ENCODE peak calls at places on chromosomes 11 and 22, in ten cellular contexts. D is EL; A is H54; U is kidney; E is fibroblast of the aortic adventitia; S is activated CD8-positive, alpha-beta memory T cell treated with anti-CD3 and anti-CD28 coated beads for 48 hours; Z is amygdala; Y is pancreas; W is foreskin keratinocyte; V is effector CD4-positive, alpha-beta T cell. O is an unnamed sample.

GRCh38 chr11:78149646-78150045 is 10.2 kb upstream of the ALG8 start:
- DNase-seq in V (no peak), D (peak), Y (no peak), W (no peak), U (no peak), A (no peak), Z (no peak), S (no peak), E (peak), O (peak)

GRCh38 chr22:47373648-47374272 is 611.3 kb downstream of the TBC1D22A start:
- DNase-seq in V (no peak), W (no peak), D (no peak), S (no peak), Y (no peak), Z (no peak), U (no peak), E (no peak), A (no peak), O (no peak)

GRCh38 chr11:73399159-73400090 is 23.2 kb downstream of the RELT start:
- DNase-seq in Y (no peak), V (no peak), U (no peak), D (no peak), S (no peak), E (peak), W (no peak), Z (no peak), A (no peak), O (no peak)

GRCh38 chr11:60377737-60378136 is 595 bp upstream of the MS4A7 start:
- DNase-seq in Z (no peak), Y (no peak), D (no peak), U (no peak), V (no peak), W (no peak), E (no peak), S (no peak), A (no peak), O (peak)

GRCh38 chr22:37020192-37020479 is 594 bp downstream of the MPST start:
- DNase-seq in W (peak), Z (no peak), D (peak), U (no peak), V (no peak), A (peak), S (no peak), E (peak), Y (no peak), O (no peak)

GRCh38 chr22:38271927-38272372 is 860 bp downstream of the TMEM184B start:
- DNase-seq in U (no peak), D (no peak), Y (peak), E (no peak), V (no peak), Z (peak), S (no peak), A (no peak), W (peak), O (no peak)

GRCh38 chr11:25667871-25668270 is 664.1 kb upstream of the ANO3 start:
- DNase-seq in Z (no peak), S (no peak), V (no peak), D (no peak), E (no peak), A (no peak), W (no peak), U (no peak), Y (no peak), O (no peak)

GRCh38 chr11:116513278-116513823 is 259.4 kb downstream of the BUD13 start:
- DNase-seq in D (no peak), S (no peak), Z (no peak), A (no peak), V (no peak), U (no peak), Y (no peak), E (no peak), W (no peak), O (no peak)

GRCh38 chr11:11995601-11996000 is 12.8 kb downstream of the DKK3 start:
- DNase-seq in A (no peak), Y (no peak), S (no peak), V (no peak), D (no peak), Z (no peak), E (no peak), U (no peak), W (no peak), O (no peak)

GRCh38 chr11:106482920-106483761 is 405.7 kb downstream of the AASDHPPT start:
- DNase-seq in A (no peak), Y (no peak), W (peak), E (peak), S (no peak), U (no peak), Z (no peak), D (peak), V (no peak), O (peak)

GRCh38 chr22:45476814-45477213 is 25.9 kb upstream of the FBLN1 start:
- DNase-seq in A (no peak), V (no peak), D (peak), Z (no peak), S (no peak), E (no peak), Y (no peak), W (no peak), U (no peak), O (no peak)

GRCh38 chr11:96145163-96145585 is 197.8 kb downstream of the MAML2 start:
- DNase-seq in E (peak), S (no peak), W (peak), D (peak), A (no peak), Z (no peak), U (no peak), V (no peak), Y (no peak), O (no peak)

GRCh38 chr22:35961480-35961902 is 67.1 kb downstream of the RBFOX2 start:
- DNase-seq in Y (no peak), D (peak), U (peak), S (no peak), Z (peak), W (no peak), A (peak), E (peak), V (no peak), O (peak)

GRCh38 chr11:22730319-22730718 is 63.9 kb downstream of the GAS2 start:
- DNase-seq in Z (no peak), E (no peak), U (no peak), W (peak), Y (no peak), V (no peak), A (no peak), S (no peak), D (no peak), O (no peak)

GRCh38 chr11:44954051-44954906 is 3.6 kb upstream of the TP53I11 start:
- DNase-seq in U (no peak), Y (no peak), W (no peak), V (no peak), A (no peak), E (no peak), S (no peak), Z (no peak), D (no peak), O (no peak)

GRCh38 chr11:32586576-32587190 is 3.1 kb downstream of the EIF3M start:
- DNase-seq in A (peak), E (peak), Z (no peak), W (no peak), Y (no peak), U (no peak), S (no peak), D (peak), V (no peak), O (no peak)

GRCh38 chr22:48949375-48950149 is 878.1 kb downstream of the BRD1 start:
- DNase-seq in Y (no peak), D (no peak), A (no peak), U (no peak), Z (no peak), V (no peak), W (no peak), E (no peak), S (no peak), O (no peak)

GRCh38 chr22:29254283-29254653 is 13.5 kb downstream of the RHBDD3 start:
- DNase-seq in V (no peak), D (no peak), U (no peak), E (no peak), Z (no peak), W (no peak), Y (no peak), S (no peak), A (no peak), O (no peak)

GRCh38 chr11:128548655-128549255 is 38.6 kb downstream of the ETS1 start:
- DNase-seq in A (no peak), Y (peak), E (no peak), D (peak), W (no peak), Z (no peak), U (peak), S (no peak), V (no peak), O (no peak)

GRCh38 chr11:128985880-128986279 is 43.2 kb upstream of the TP53AIP1 start:
- DNase-seq in Y (no peak), Z (no peak), A (no peak), W (no peak), E (no peak), V (no peak), S (no peak), D (no peak), U (no peak), O (no peak)

GRCh38 chr22:23149743-23150238 is 4.5 kb downstream of the RAB36 start:
- DNase-seq in D (no peak), E (no peak), A (no peak), S (no peak), U (peak), Y (no peak), W (no peak), V (no peak), Z (no peak), O (no peak)

GRCh38 chr11:19374189-19374588 is 133.4 kb upstream of the E2F8 start:
- DNase-seq in D (peak), A (peak), U (no peak), V (no peak), Y (no peak), W (peak), E (peak), S (no peak), Z (no peak), O (no peak)

GRCh38 chr11:72038491-72038890 is 39.8 kb downstream of the IL18BP start:
- DNase-seq in Z (peak), Y (no peak), U (peak), S (no peak), E (peak), D (peak), A (no peak), W (no peak), V (no peak), O (peak)

GRCh38 chr11:131837562-131837961 is 467.1 kb downstream of the NTM start:
- DNase-seq in D (no peak), E (no peak), Z (no peak), W (no peak), V (no peak), S (no peak), Y (no peak), A (no peak), U (peak), O (no peak)

GRCh38 chr11:8017894-8018741 is 31.0 kb downstream of the EIF3F start:
- DNase-seq in Z (no peak), U (no peak), W (no peak), Y (no peak), E (no peak), D (no peak), S (no peak), V (no peak), A (no peak), O (peak)

O was measured in hypothalamus.